ENCODE peak calls at places on chromosomes 11 and 22, in ten cellular contexts. O, C, B, T, K, Q, E, L, N and R are unnamed samples.

GRCh38 chr11:1335811-1336761 is 26.7 kb upstream of the TOLLIP start:
- DNase-seq in E (peak), L (peak), N (peak), Q (peak), T (peak), O (peak), K (peak), C (peak), B (peak), R (no peak)

GRCh38 chr11:126403039-126403438 is 47.6 kb downstream of the ST3GAL4 start:
- DNase-seq in C (no peak), T (peak), E (no peak), O (no peak), N (peak), K (peak), Q (no peak), B (no peak), L (no peak), R (no peak)

GRCh38 chr22:46823248-46823647 is 60.8 kb downstream of the TBC1D22A start:
- DNase-seq in O (no peak), C (no peak), E (no peak), B (no peak), K (no peak), T (no peak), Q (no peak), L (no peak), N (peak), R (no peak)

GRCh38 chr22:50507991-50508884 is at the start of gene NCAPH2:
- DNase-seq in K (peak), C (no peak), T (peak), O (peak), Q (peak), N (no peak), B (peak), E (peak), L (peak), R (no peak)

GRCh38 chr22:43542681-43543521 is 131.1 kb downstream of the MPPED1 start:
- DNase-seq in E (no peak), T (no peak), L (no peak), K (no peak), O (no peak), N (no peak), Q (no peak), C (no peak), B (no peak), R (no peak)

GRCh38 chr11:73268671-73269271 is 3.4 kb upstream of the P2RY6 start:
- DNase-seq in K (no peak), T (no peak), O (no peak), C (no peak), N (peak), B (no peak), Q (no peak), E (no peak), L (no peak), R (no peak)

GRCh38 chr11:71153005-71153395 is 99.4 kb downstream of the SHANK2 start:
- DNase-seq in O (no peak), T (no peak), K (peak), E (no peak), L (peak), B (peak), Q (no peak), C (no peak), N (peak), R (peak)

GRCh38 chr11:68447015-68447801 is 13.3 kb upstream of the PPP6R3 start:
- DNase-seq in L (peak), O (peak), C (peak), K (peak), E (no peak), N (peak), B (peak), T (peak), Q (peak), R (no peak)

GRCh38 chr11:120511804-120512726 is 517 bp downstream of the GRIK4 start:
- DNase-seq in K (no peak), E (no peak), T (no peak), C (no peak), N (peak), O (no peak), Q (peak), L (no peak), B (peak), R (no peak)
- H3K4me3 ChIP-seq in K (peak), E (no peak), T (no peak), C (peak), N (no peak), O (no peak), Q (no peak), L (peak), B (peak), R (peak)

GRCh38 chr11:119365071-119365591 is 16.4 kb downstream of the USP2 start:
- DNase-seq in T (no peak), E (no peak), N (peak), Q (peak), B (no peak), K (no peak), L (no peak), C (no peak), O (no peak), R (no peak)
- TF ChIP-seq CTCF in T (no peak), E (no peak), N (no peak), Q (no peak), B (no peak), K (no peak), L (no peak), C (no peak), O (no peak), R (no peak)

GRCh38 chr11:62124186-62125113 is 639 bp downstream of the INCENP start:
- DNase-seq in K (no peak), O (peak), L (peak), E (no peak), Q (no peak), B (peak), T (no peak), N (peak), C (peak), R (no peak)

GRCh38 chr11:62125881-62126280 is 2.1 kb downstream of the INCENP start:
- DNase-seq in N (no peak), E (no peak), B (no peak), Q (no peak), O (no peak), T (no peak), L (no peak), C (no peak), K (no peak), R (no peak)

GRCh38 chr11:62123669-62124185 is at the start of gene INCENP:
- DNase-seq in L (peak), N (peak), C (peak), B (peak), E (peak), K (peak), O (peak), T (peak), Q (peak), R (peak)

GRCh38 chr11:62127426-62127825 is 3.6 kb downstream of the INCENP start:
- DNase-seq in C (no peak), T (no peak), O (no peak), L (no peak), E (no peak), N (no peak), B (no peak), K (no peak), Q (no peak), R (no peak)

GRCh38 chr11:62125316-62125715 is 1.5 kb downstream of the INCENP start:
- DNase-seq in T (no peak), E (no peak), K (no peak), O (peak), B (no peak), N (no peak), C (no peak), Q (no peak), L (no peak), R (no peak)
- H3K4me3 ChIP-seq in T (no peak), E (peak), K (peak), O (peak), B (peak), N (peak), C (peak), Q (peak), L (peak), R (peak)

GRCh38 chr22:36900880-36901279 is 12.5 kb upstream of the CSF2RB start:
- DNase-seq in K (no peak), T (no peak), L (no peak), E (no peak), Q (no peak), B (no peak), N (peak), O (peak), C (peak), R (no peak)

GRCh38 chr22:36902143-36902911 is 11.1 kb upstream of the CSF2RB start:
- DNase-seq in Q (no peak), O (no peak), K (no peak), N (no peak), B (no peak), E (no peak), L (no peak), T (no peak), C (no peak), R (no peak)

GRCh38 chr22:36907464-36907863 is 6.0 kb upstream of the CSF2RB start:
- DNase-seq in K (no peak), L (no peak), Q (no peak), N (no peak), T (no peak), O (no peak), E (no peak), C (no peak), B (no peak), R (no peak)

GRCh38 chr22:36901411-36902142 is 11.9 kb upstream of the CSF2RB start:
- DNase-seq in Q (no peak), E (no peak), T (no peak), K (no peak), B (no peak), C (no peak), O (peak), L (no peak), N (peak), R (no peak)

GRCh38 chr22:36904260-36904659 is 9.2 kb upstream of the CSF2RB start:
- DNase-seq in C (no peak), T (no peak), N (no peak), Q (no peak), B (no peak), K (no peak), E (no peak), O (no peak), L (no peak), R (no peak)
- TF ChIP-seq CTCF in C (peak), T (no peak), N (peak), Q (no peak), B (no peak), K (no peak), E (no peak), O (no peak), L (no peak), R (no peak)

DNA sequence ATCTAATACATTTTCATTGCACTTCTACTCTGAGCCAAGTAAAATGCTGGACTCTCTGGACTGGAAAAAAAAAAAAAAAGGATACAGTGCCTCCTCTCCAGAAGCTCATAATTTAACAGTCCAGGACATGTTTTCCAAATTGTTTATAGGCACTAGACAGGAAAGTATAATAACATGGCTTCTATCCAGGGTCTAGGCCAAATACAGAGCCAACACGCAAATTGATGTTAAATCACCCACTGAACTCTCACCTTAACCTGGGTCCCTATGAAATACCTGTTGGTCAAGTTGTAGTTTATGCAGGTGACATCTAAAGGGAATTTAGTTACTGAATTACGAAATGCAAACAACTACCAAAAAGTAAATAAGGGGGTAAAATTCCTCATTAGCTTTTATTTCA is 428.7 kb upstream of the LUZP2 start:
- DNase-seq in C (no peak), T (no peak), L (no peak), N (no peak), O (no peak), Q (no peak), K (no peak), E (no peak), B (no peak), R (no peak)
- H3K4me3 ChIP-seq in C (no peak), T (no peak), L (no peak), N (no peak), O (no peak), Q (no peak), K (no peak), E (no peak), B (no peak), R (no peak)

DNA sequence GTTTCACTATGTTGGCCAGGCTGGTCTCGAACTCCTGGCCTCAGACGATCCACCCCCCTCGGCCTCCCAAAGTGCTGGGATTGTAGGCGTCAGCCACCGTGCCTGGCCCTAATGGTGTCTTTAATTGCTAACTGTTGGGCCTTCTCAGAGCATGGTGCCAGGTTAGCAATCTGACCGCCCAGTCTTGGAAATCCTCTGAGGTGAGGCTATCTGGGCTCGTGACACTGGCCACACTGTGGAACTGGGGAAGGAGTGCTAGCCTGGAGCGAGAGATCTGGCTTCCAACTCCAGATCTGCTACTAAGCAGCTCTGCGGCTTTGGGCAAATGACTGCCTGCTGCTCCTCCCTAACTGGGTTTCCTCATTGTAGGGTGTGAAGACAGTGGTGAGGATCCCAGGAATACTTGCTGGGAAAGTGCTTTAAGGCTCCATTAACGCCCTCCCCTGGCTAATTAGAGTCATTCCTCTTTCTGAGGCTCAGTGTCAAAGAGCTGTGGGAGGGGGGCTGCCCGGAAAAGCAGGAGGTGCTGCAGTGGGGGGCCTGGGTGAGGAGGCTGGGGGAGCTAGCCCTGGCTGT is 35.4 kb downstream of the CHRDL2 start:
- DNase-seq in L (peak), T (no peak), N (peak), Q (no peak), E (no peak), O (no peak), C (no peak), K (no peak), B (no peak), R (no peak)
- TF ChIP-seq CTCF in L (peak), T (no peak), N (peak), Q (no peak), E (no peak), O (no peak), C (no peak), K (no peak), B (no peak), R (no peak)

GRCh38 chr11:112831969-112832368 is 129.3 kb upstream of the NCAM1 start:
- DNase-seq in K (no peak), C (no peak), N (peak), L (no peak), O (no peak), E (no peak), Q (no peak), B (no peak), T (no peak), R (no peak)

GRCh38 chr11:112834277-112834755 is 126.9 kb upstream of the NCAM1 start:
- DNase-seq in E (no peak), N (no peak), T (no peak), B (peak), L (no peak), C (peak), K (no peak), Q (peak), O (no peak), R (no peak)

GRCh38 chr11:112828433-112828832 is 132.8 kb upstream of the NCAM1 start:
- DNase-seq in T (no peak), N (no peak), L (no peak), E (no peak), C (no peak), O (no peak), K (no peak), Q (no peak), B (no peak), R (no peak)

GRCh38 chr11:112830255-112830654 is 131.0 kb upstream of the NCAM1 start:
- DNase-seq in K (no peak), B (no peak), E (no peak), L (no peak), O (no peak), Q (no peak), N (peak), C (no peak), T (no peak), R (no peak)

DNA sequence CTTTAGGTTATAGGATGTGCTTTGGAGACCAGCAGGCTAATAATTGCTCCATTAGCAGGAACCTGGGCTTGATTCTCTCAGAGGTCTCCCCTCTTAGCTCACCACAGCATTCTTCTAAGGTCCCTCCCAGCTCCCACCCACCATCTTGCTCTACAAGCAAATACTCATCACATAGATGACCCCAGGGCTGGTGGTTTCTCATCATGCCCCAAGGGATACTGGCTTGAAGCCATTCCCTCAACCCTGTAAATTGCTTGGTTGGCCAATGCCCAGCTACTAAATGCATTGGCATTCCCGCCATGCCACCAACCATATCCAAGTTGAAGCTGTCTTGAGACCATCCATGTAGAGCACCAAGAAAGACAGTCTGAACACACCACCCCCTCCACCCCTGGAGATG is 130.2 kb upstream of the NCAM1 start:
- DNase-seq in L (no peak), T (no peak), N (peak), E (no peak), B (no peak), O (no peak), K (no peak), C (no peak), Q (no peak), R (no peak)
- H3K4me3 ChIP-seq in L (no peak), T (no peak), N (no peak), E (no peak), B (no peak), O (no peak), K (no peak), C (no peak), Q (no peak), R (no peak)